ENCODE peak calls at places on chromosome 14, in five cellular contexts. One of them, this sample, is unnamed.

GRCh38 chr14:85958069-85958468 is 428.1 kb downstream of the FLRT2 start:
- DNase-seq in OCI-LY7: no peak
- DNase-seq in A172: no peak
- DNase-seq in transverse colon: no peak
- DNase-seq in pons: no peak
- DNase-seq in this sample: no peak

GRCh38 chr14:39957290-39957689 is 525.1 kb upstream of the FBXO33 start:
- DNase-seq in OCI-LY7: no peak
- DNase-seq in A172: no peak
- DNase-seq in transverse colon: no peak
- DNase-seq in pons: no peak
- DNase-seq in this sample: no peak

GRCh38 chr14:92726135-92726932 is 22.1 kb downstream of the LGMN start:
- DNase-seq in OCI-LY7: no peak
- DNase-seq in A172: peak
- DNase-seq in transverse colon: peak
- DNase-seq in pons: no peak
- DNase-seq in this sample: no peak

GRCh38 chr14:64801800-64802199 is 77.9 kb downstream of the SPTB start:
- DNase-seq in OCI-LY7: no peak
- DNase-seq in A172: no peak
- DNase-seq in transverse colon: no peak
- DNase-seq in pons: no peak
- DNase-seq in this sample: no peak

GRCh38 chr14:66359500-66359899 is 126.7 kb upstream of the CCDC196 start:
- DNase-seq in OCI-LY7: peak
- DNase-seq in A172: peak
- DNase-seq in transverse colon: no peak
- DNase-seq in pons: peak
- DNase-seq in this sample: peak

GRCh38 chr14:61444215-61444768 is 122.9 kb downstream of the PRKCH start:
- DNase-seq in OCI-LY7: no peak
- DNase-seq in A172: no peak
- DNase-seq in transverse colon: peak
- DNase-seq in pons: no peak
- DNase-seq in this sample: no peak

GRCh38 chr14:86779416-86779815 is 1213.6 kb downstream of the GALC start:
- DNase-seq in OCI-LY7: no peak
- DNase-seq in A172: no peak
- DNase-seq in transverse colon: no peak
- DNase-seq in pons: no peak
- DNase-seq in this sample: no peak

GRCh38 chr14:77760381-77761204 is at the start of gene SNW1:
- DNase-seq in OCI-LY7: peak
- DNase-seq in A172: peak
- DNase-seq in transverse colon: peak
- DNase-seq in pons: peak
- DNase-seq in this sample: peak

GRCh38 chr14:61615743-61616523 is 79.4 kb upstream of the HIF1A start:
- DNase-seq in OCI-LY7: no peak
- DNase-seq in A172: no peak
- DNase-seq in transverse colon: no peak
- DNase-seq in pons: no peak
- DNase-seq in this sample: no peak

GRCh38 chr14:41830679-41831078 is 224.0 kb downstream of the LRFN5 start:
- DNase-seq in OCI-LY7: no peak
- DNase-seq in A172: no peak
- DNase-seq in transverse colon: no peak
- DNase-seq in pons: no peak
- DNase-seq in this sample: no peak

This sample was measured in NT2/D1.